ENCODE peak calls at places on chromosomes 5 and 9, in four cellular contexts. Z, N, D and G are unnamed samples.

GRCh38 chr9:115442054-115442453 is 324.1 kb upstream of the TNC start:
- DNase-seq in Z (no peak), N (no peak), D (no peak), G (no peak)

GRCh38 chr9:18427691-18428090 is 46.3 kb upstream of the ADAMTSL1 start:
- DNase-seq in Z (no peak), N (no peak), D (no peak), G (no peak)

GRCh38 chr5:79191457-79191856 is 44.5 kb upstream of the JMY start:
- DNase-seq in Z (no peak), N (no peak), D (no peak), G (no peak)

GRCh38 chr9:131012023-131012334 is 3.0 kb downstream of the LAMC3 start:
- DNase-seq in Z (no peak), N (no peak), D (no peak), G (no peak)

GRCh38 chr9:89732295-89732951 is 127.6 kb downstream of the GADD45G start:
- DNase-seq in Z (no peak), N (no peak), D (no peak), G (no peak)

GRCh38 chr5:73534001-73534547 is 31.4 kb downstream of the ANKRA2 start:
- DNase-seq in Z (no peak), N (no peak), D (no peak), G (no peak)

GRCh38 chr5:132747064-132747692 is at the start of gene CCNI2:
- DNase-seq in Z (peak; percentile 65), N (no peak), D (no peak), G (no peak)

GRCh38 chr9:113568081-113568435 is 104.5 kb downstream of the RGS3 start:
- DNase-seq in Z (no peak), N (no peak), D (peak; percentile 37), G (no peak)

GRCh38 chr5:58156977-58157701 is 302.7 kb downstream of the PLK2 start:
- DNase-seq in Z (no peak), N (no peak), D (no peak), G (no peak)

GRCh38 chr5:14502291-14502690 is 79.3 kb upstream of the OTULINL start:
- DNase-seq in Z (no peak), N (no peak), D (no peak), G (no peak)

GRCh38 chr5:34570721-34571379 is 85.3 kb upstream of the RAI14 start:
- DNase-seq in Z (no peak), N (peak; percentile 58), D (no peak), G (no peak)

GRCh38 chr9:72022846-72023245 is 37.6 kb downstream of the C9orf57 start:
- DNase-seq in Z (no peak), N (peak; percentile 45), D (no peak), G (no peak)

GRCh38 chr5:139457653-139458306 is 4.8 kb downstream of the ECSCR start:
- DNase-seq in Z (no peak), N (no peak), D (no peak), G (no peak)

GRCh38 chr9:135761845-135762168 is 59.8 kb downstream of the KCNT1 start:
- DNase-seq in Z (no peak), N (no peak), D (no peak), G (no peak)

GRCh38 chr9:133127340-133127981 is 6.4 kb upstream of the RALGDS start:
- DNase-seq in Z (no peak), N (no peak), D (no peak), G (no peak)

GRCh38 chr5:92527311-92528078 is 1053.5 kb downstream of the NR2F1-AS1 start:
- DNase-seq in Z (no peak), N (no peak), D (no peak), G (no peak)

GRCh38 chr5:137313526-137314175 is 185.5 kb downstream of the SPOCK1 start:
- DNase-seq in Z (no peak), N (no peak), D (no peak), G (no peak)

GRCh38 chr9:17005085-17005484 is 129.8 kb upstream of the CNTLN start:
- DNase-seq in Z (no peak), N (peak; percentile 57), D (peak; percentile 59), G (peak; percentile 69)

GRCh38 chr9:126617003-126617739 is 3.4 kb downstream of the LMX1B start:
- DNase-seq in Z (no peak), N (no peak), D (no peak), G (no peak)

GRCh38 chr5:157388148-157388547 is 71.9 kb upstream of the NIPAL4 start:
- DNase-seq in Z (no peak), N (no peak), D (no peak), G (no peak)

GRCh38 chr9:114216081-114216480 is 60.7 kb downstream of the COL27A1 start:
- DNase-seq in Z (no peak), N (no peak), D (peak; percentile 72), G (no peak)

GRCh38 chr5:112684737-112685136 is 52.9 kb upstream of the APC start:
- DNase-seq in Z (no peak), N (peak; percentile 44), D (no peak), G (no peak)

GRCh38 chr5:30040483-30041116 is 1152.9 kb upstream of the CDH6 start:
- DNase-seq in Z (no peak), N (no peak), D (no peak), G (peak; percentile 81)

GRCh38 chr5:88119535-88119934 is 149.1 kb downstream of the TMEM161B start:
- DNase-seq in Z (no peak), N (no peak), D (no peak), G (no peak)

GRCh38 chr5:24823625-24824024 is 178.8 kb upstream of the CDH10 start:
- DNase-seq in Z (no peak), N (no peak), D (no peak), G (no peak)

GRCh38 chr5:121737120-121737519 is 114.6 kb upstream of the FTMT start:
- DNase-seq in Z (no peak), N (no peak), D (no peak), G (no peak)

GRCh38 chr5:153523831-153524230 is 33.4 kb downstream of the GRIA1 start:
- DNase-seq in Z (no peak), N (no peak), D (no peak), G (no peak)

GRCh38 chr5:14077501-14077900 is 65.6 kb upstream of the TRIO start:
- DNase-seq in Z (no peak), N (no peak), D (no peak), G (no peak)

GRCh38 chr5:113330533-113331200 is 104.1 kb downstream of the TSSK1B start:
- DNase-seq in Z (no peak), N (peak; percentile 6), D (peak; percentile 57), G (peak; percentile 20)

GRCh38 chr9:37413311-37413710 is 9.2 kb upstream of the GRHPR start:
- DNase-seq in Z (no peak), N (peak; percentile 6), D (no peak), G (no peak)

GRCh38 chr9:8560560-8561525 is 761.3 kb upstream of the DMAC1 start:
- DNase-seq in Z (no peak), N (no peak), D (no peak), G (no peak)